ENCODE peak calls at places on chromosomes 12 and 14, in nine cellular contexts. K is kidney glomerular epithelial cell; V is hepatic stellate cell; C is amniotic stem cell; P is PC-9; B is stimulated activated CD4-positive, alpha-beta T cell treated with anti-CD3 and anti-CD28 coated beads, TNF-alpha, amount 100 ng/mL, for 1 hour; S is HCT116; U is choroid plexus epithelial cell; R is HL-60. T is an unnamed sample.

GRCh38 chr12:19277707-19278106 is 148.2 kb downstream of the PLEKHA5 start:
- DNase-seq in B (no peak), C (no peak), R (no peak), P (no peak), V (no peak), K (no peak), U (no peak), S (no peak), T (no peak)

GRCh38 chr14:60862283-60862682 is 118.6 kb downstream of the TRMT5 start:
- DNase-seq in V (no peak), S (no peak), B (no peak), K (no peak), R (peak; percentile 6), U (peak; percentile 69), P (peak; percentile 84), C (no peak), T (peak; percentile 12)

GRCh38 chr14:61588419-61588901 is 106.9 kb upstream of the HIF1A start:
- DNase-seq in S (no peak), B (no peak), K (no peak), U (peak; percentile 84), V (peak; percentile 43), P (no peak), C (no peak), R (no peak), T (no peak)

GRCh38 chr12:89244536-89244935 is 107.8 kb downstream of the DUSP6 start:
- DNase-seq in P (no peak), U (peak; percentile 56), S (no peak), R (peak; percentile 92), K (no peak), C (no peak), B (no peak), V (no peak), T (no peak)

GRCh38 chr14:71943695-71944018 is 11.4 kb downstream of the RGS6 start:
- DNase-seq in S (no peak), V (no peak), B (no peak), K (no peak), P (no peak), R (no peak), C (no peak), U (no peak), T (no peak)

GRCh38 chr12:32589165-32589891 is 89.8 kb upstream of the DNM1L start:
- DNase-seq in P (no peak), B (no peak), V (no peak), R (peak; percentile 86), C (no peak), K (no peak), S (no peak), U (no peak), T (no peak)

GRCh38 chr12:16121953-16122352 is 155.5 kb downstream of the SLC15A5 start:
- DNase-seq in S (no peak), U (no peak), R (no peak), C (no peak), V (no peak), K (no peak), P (no peak), B (no peak), T (no peak)

GRCh38 chr14:70087380-70087697 is 101.4 kb downstream of the SLC8A3 start:
- DNase-seq in C (no peak), R (no peak), K (no peak), U (no peak), B (no peak), P (no peak), V (no peak), S (no peak), T (no peak)

GRCh38 chr14:29339491-29339890 is 572.9 kb downstream of the FOXG1 start:
- DNase-seq in K (peak; percentile 93), B (no peak), C (no peak), U (peak; percentile 25), R (no peak), P (no peak), S (no peak), V (no peak), T (no peak)

GRCh38 chr12:47860873-47861272 is 41.2 kb upstream of the HDAC7 start:
- DNase-seq in S (no peak), V (no peak), C (no peak), K (no peak), U (no peak), R (no peak), B (no peak), P (no peak), T (no peak)

GRCh38 chr12:85468356-85469157 is 188.5 kb downstream of the ALX1 start:
- DNase-seq in K (peak; percentile 74), R (peak; percentile 18), P (peak; percentile 68), V (peak; percentile 26), C (peak; percentile 44), B (no peak), U (peak; percentile 85), S (peak; percentile 36), T (peak; percentile 10)

GRCh38 chr12:16605666-16606116 is 271 bp downstream of the LMO3 start:
- DNase-seq in R (no peak), S (no peak), K (no peak), V (peak; percentile 4), B (no peak), P (no peak), C (no peak), U (peak; percentile 14), T (no peak)

GRCh38 chr12:843609-844008 is 91.2 kb downstream of the WNK1 start:
- DNase-seq in B (no peak), C (no peak), P (no peak), R (no peak), S (no peak), K (no peak), V (no peak), U (peak; percentile 48), T (no peak)

GRCh38 chr14:38256358-38256840 is 506 bp upstream of the CLEC14A start:
- DNase-seq in V (no peak), U (peak; percentile 69), R (no peak), K (no peak), P (no peak), C (no peak), B (no peak), S (no peak), T (no peak)

GRCh38 chr12:84912191-84913142 is at the start of gene SLC6A15:
- DNase-seq in U (peak; percentile 96), K (peak; percentile 20), B (no peak), P (no peak), C (peak; percentile 52), V (peak; percentile 3), S (no peak), R (no peak), T (no peak)

GRCh38 chr12:77047341-77048202 is 17.8 kb downstream of the E2F7 start:
- DNase-seq in C (no peak), K (no peak), P (no peak), S (no peak), B (no peak), U (peak; percentile 44), V (no peak), R (no peak), T (no peak)

GRCh38 chr12:107684029-107684790 is 1.4 kb upstream of the PWP1 start:
- DNase-seq in K (peak; percentile 2), C (no peak), P (no peak), V (no peak), R (no peak), B (no peak), U (peak; percentile 39), S (no peak), T (peak; percentile 2)

GRCh38 chr12:53466640-53467039 is 14.7 kb downstream of the PCBP2 start:
- DNase-seq in C (no peak), R (no peak), S (no peak), B (no peak), U (no peak), V (no peak), P (no peak), K (no peak), T (no peak)

GRCh38 chr12:109804820-109805761 is 28.1 kb downstream of the TRPV4 start:
- DNase-seq in P (peak; percentile 48), V (peak; percentile 87), R (peak; percentile 52), K (peak; percentile 3), U (peak; percentile 60), B (peak; percentile 60), S (peak; percentile 15), C (no peak), T (no peak)

T was measured in BJ.